ENCODE peak calls at places on chromosomes 6 and 20, in four cellular contexts. Z is psoas muscle, I is PC-3, X is PC-9. V is an unnamed sample.
A peak's percentile ranks its signal among the peaks of the same experiment; 100 is the strongest.

GRCh38 chr20:20752712-20753111 is 40.3 kb upstream of the RALGAPA2 start:
- DNase-seq in I (no peak), X (no peak), Z (no peak), V (no peak)

GRCh38 chr6:150016324-150017185 is 8.8 kb downstream of the RAET1L start:
- DNase-seq in I (peak; percentile 84), Z (no peak), X (peak; percentile 42), V (no peak)

GRCh38 chr20:6044102-6044501 is 9.8 kb downstream of the LRRN4 start:
- DNase-seq in Z (no peak), X (no peak), I (no peak), V (no peak)

GRCh38 chr20:40191573-40191972 is 497.5 kb downstream of the MAFB start:
- DNase-seq in X (no peak), Z (no peak), I (no peak), V (no peak)

GRCh38 chr6:71879016-71879415 is 7.3 kb upstream of the RIMS1 start:
- DNase-seq in Z (no peak), X (no peak), I (no peak), V (no peak)

GRCh38 chr20:54476336-54476928 is 1.0 kb downstream of the DOK5 start:
- DNase-seq in Z (no peak), I (no peak), X (no peak), V (no peak)

GRCh38 chr6:127515234-127515793 is 3.8 kb downstream of the MTCL3 start:
- DNase-seq in I (no peak), X (peak; percentile 5), Z (no peak), V (no peak)

GRCh38 chr20:8646716-8647115 is 422.2 kb upstream of the PLCB4 start:
- DNase-seq in I (no peak), Z (no peak), X (no peak), V (no peak)

GRCh38 chr20:50848341-50848808 is 53.5 kb downstream of the BCAS4 start:
- DNase-seq in Z (no peak), X (peak; percentile 43), I (no peak), V (peak; percentile 21)

GRCh38 chr6:166955121-166955864 is 1.1 kb downstream of the RNASET2 start:
- DNase-seq in Z (peak; percentile 63), X (no peak), I (peak; percentile 26), V (no peak)

GRCh38 chr20:19975901-19976300 is 41.3 kb upstream of the NAA20 start:
- DNase-seq in I (peak; percentile 45), X (no peak), Z (peak; percentile 40), V (no peak)

GRCh38 chr20:12594410-12595130 is 414.2 kb upstream of the SPTLC3 start:
- DNase-seq in I (peak; percentile 4), X (no peak), Z (no peak), V (no peak)

GRCh38 chr20:728022-728944 is 40.0 kb downstream of the SLC52A3 start:
- DNase-seq in X (peak; percentile 67), Z (peak; percentile 64), I (peak; percentile 65), V (no peak)

GRCh38 chr6:109714611-109715010 is 23.5 kb downstream of the FIG4 start:
- DNase-seq in I (no peak), Z (no peak), X (no peak), V (no peak)

GRCh38 chr6:126919947-126920346 is 198.5 kb upstream of the RSPO3 start:
- DNase-seq in Z (no peak), I (peak; percentile 47), X (no peak), V (no peak)

GRCh38 chr6:17886891-17887290 is 100.5 kb downstream of the KIF13A start:
- DNase-seq in X (no peak), Z (no peak), I (no peak), V (no peak)

GRCh38 chr6:408599-409102 is 17.1 kb downstream of the IRF4 start:
- DNase-seq in Z (no peak), X (peak; percentile 30), I (peak; percentile 25), V (no peak)

GRCh38 chr6:111769365-111770127 is 103.7 kb downstream of the FYN start:
- DNase-seq in X (no peak), I (no peak), Z (no peak), V (no peak)

GRCh38 chr6:43093361-43094289 is 17.5 kb downstream of the PTK7 start:
- DNase-seq in I (no peak), Z (peak; percentile 64), X (no peak), V (no peak)

GRCh38 chr6:81834141-81834621 is 81.7 kb upstream of the TENT5A start:
- DNase-seq in I (peak; percentile 53), Z (no peak), X (peak; percentile 38), V (no peak)

GRCh38 chr6:21749754-21750153 is 156.2 kb downstream of the SOX4 start:
- DNase-seq in Z (no peak), I (no peak), X (no peak), V (no peak)

GRCh38 chr6:128216917-128217316 is 303.5 kb downstream of the PTPRK start:
- DNase-seq in Z (no peak), I (no peak), X (no peak), V (no peak)

GRCh38 chr6:12909828-12910227 is 193.3 kb downstream of the PHACTR1 start:
- DNase-seq in X (no peak), Z (no peak), I (no peak), V (no peak)

GRCh38 chr20:568865-569415 is 25.4 kb upstream of the CSNK2A1 start:
- DNase-seq in X (no peak), Z (no peak), I (no peak), V (no peak)

GRCh38 chr6:22153384-22154158 is 143.3 kb downstream of the PRL start:
- DNase-seq in Z (no peak), X (no peak), I (no peak), V (no peak)

GRCh38 chr6:158175111-158175510 is 7.0 kb downstream of the GTF2H5 start:
- DNase-seq in Z (no peak), X (no peak), I (no peak), V (no peak)

GRCh38 chr6:5671162-5671561 is 335.6 kb downstream of the NRN1 start:
- DNase-seq in Z (no peak), I (no peak), X (no peak), V (no peak)

GRCh38 chr20:30486103-30486478 is 771.4 kb upstream of the DEFB115 start:
- DNase-seq in Z (no peak), X (no peak), I (no peak), V (no peak)

DNA sequence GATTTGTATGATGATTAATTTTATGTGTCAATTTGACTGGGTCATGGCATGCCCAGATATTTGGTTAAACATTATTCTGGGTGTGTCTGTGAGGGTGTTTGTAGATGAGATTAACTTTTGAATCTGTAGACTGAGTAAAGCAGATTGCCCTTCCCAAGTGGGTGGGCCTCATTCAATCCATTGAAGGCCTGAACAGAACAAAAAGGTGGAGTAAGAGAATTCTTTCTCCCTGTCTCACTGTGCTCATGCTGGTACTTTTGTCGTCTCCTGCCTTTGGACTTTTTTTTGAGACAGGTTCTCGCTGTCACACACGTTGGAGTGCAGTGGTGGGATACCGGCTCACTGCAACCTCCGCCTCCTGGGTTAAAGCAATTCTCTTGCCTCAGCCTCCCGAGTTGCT is 72.0 kb upstream of the EPB41L1 start:
- DNase-seq in I (peak; percentile 44), X (no peak), Z (no peak), V (no peak)
- H3K4me1 ChIP-seq in I (peaks cover 51% of the 10 kb centered on the region), X (peaks cover 74% of the 10 kb centered on the region), Z (no peaks in the 10 kb centered on the region), V (no peaks in the 10 kb centered on the region)

DNA sequence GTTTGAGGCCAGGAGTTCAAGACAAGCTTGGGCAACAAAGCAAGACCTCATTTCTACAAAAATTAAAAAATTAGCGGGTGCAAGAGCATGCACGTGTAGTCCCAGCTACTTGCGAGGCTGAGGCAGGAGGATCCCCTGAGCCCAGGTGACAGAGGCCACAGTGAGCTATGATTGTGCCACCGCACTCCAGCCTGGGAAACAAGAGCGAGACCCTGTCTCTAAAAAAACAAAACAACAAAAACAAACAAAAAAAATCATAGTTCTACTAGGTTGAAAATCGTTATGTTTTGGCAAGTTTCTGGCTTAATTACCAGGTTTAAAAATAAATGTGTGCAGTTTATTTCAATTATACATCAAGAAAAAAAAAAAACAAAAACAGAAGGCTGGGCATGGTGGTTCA is 2.6 kb downstream of the EIF2S2 start:
- DNase-seq in Z (no peak), I (no peak), X (no peak), V (no peak)
- H3K27ac ChIP-seq in Z (peak overlapping the region; percentile 99), I (no peak overlapping the region), X (no peak overlapping the region), V (no peak overlapping the region)

GRCh38 chr6:31559606-31559957 is 12.2 kb downstream of the NFKBIL1 start:
- DNase-seq in I (no peak), Z (no peak), X (no peak), V (no peak)

GRCh38 chr6:31558631-31559500 is 11.5 kb downstream of the NFKBIL1 start:
- DNase-seq in I (no peak), X (no peak), Z (no peak), V (no peak)

GRCh38 chr6:31557443-31558317 is 10.3 kb downstream of the NFKBIL1 start:
- DNase-seq in Z (no peak), X (no peak), I (no peak), V (no peak)

GRCh38 chr6:31559958-31560696 is 12.0 kb upstream of the LTA start:
- DNase-seq in X (peak; percentile 83), I (peak; percentile 65), Z (peak; percentile 75), V (no peak)

GRCh38 chr6:31558318-31558625 is 10.9 kb downstream of the NFKBIL1 start:
- DNase-seq in X (no peak), I (no peak), Z (no peak), V (no peak)
- H3K4me1 ChIP-seq in X (peaks cover 15% of the 10 kb centered on the region), I (peaks cover 23% of the 10 kb centered on the region), Z (peaks cover 22% of the 10 kb centered on the region), V (peaks cover 12% of the 10 kb centered on the region)

GRCh38 chr6:11616200-11616611 is 78.7 kb downstream of the TMEM170B start:
- DNase-seq in Z (no peak), I (no peak), X (no peak), V (no peak)

GRCh38 chr6:11615214-11615602 is 77.7 kb downstream of the TMEM170B start:
- DNase-seq in I (peak; percentile 71), Z (no peak), X (peak; percentile 36), V (no peak)

GRCh38 chr6:11613336-11613735 is 75.8 kb downstream of the TMEM170B start:
- DNase-seq in X (no peak), I (no peak), Z (no peak), V (no peak)

GRCh38 chr6:11614534-11615213 is 77.1 kb downstream of the TMEM170B start:
- DNase-seq in I (no peak), X (no peak), Z (no peak), V (no peak)

GRCh38 chr6:11613858-11614257 is 76.3 kb downstream of the TMEM170B start:
- DNase-seq in I (peak; percentile 94), Z (no peak), X (peak; percentile 76), V (no peak)
- H3K27ac ChIP-seq in I (peak overlapping the region; percentile 33), Z (no peak overlapping the region), X (peak overlapping the region; percentile 61), V (peak overlapping the region; percentile 48)

GRCh38 chr20:58224097-58224496 is 4.4 kb downstream of the ANKRD60 start:
- DNase-seq in I (peak; percentile 78), X (no peak), Z (no peak), V (no peak)

GRCh38 chr20:58223358-58223941 is 5.0 kb downstream of the ANKRD60 start:
- DNase-seq in X (no peak), I (peak; percentile 82), Z (no peak), V (no peak)

GRCh38 chr20:58224974-58225373 is 3.5 kb downstream of the ANKRD60 start:
- DNase-seq in I (no peak), Z (no peak), X (no peak), V (no peak)

GRCh38 chr20:58227391-58228102 is 906 bp downstream of the ANKRD60 start:
- DNase-seq in Z (no peak), X (no peak), I (no peak), V (no peak)

GRCh38 chr20:58225490-58226200 is 2.8 kb downstream of the ANKRD60 start:
- DNase-seq in Z (no peak), I (no peak), X (no peak), V (no peak)
- H3K4me1 ChIP-seq in Z (peaks cover 4% of the 10 kb centered on the region), I (peaks cover 22% of the 10 kb centered on the region), X (no peaks in the 10 kb centered on the region), V (peaks cover 5% of the 10 kb centered on the region)